ENCODE peak calls at places on chromosomes 13 and 19, in five cellular contexts. One of them, this sample, is unnamed.

GRCh38 chr13:23025848-23026608 is 154.8 kb upstream of the SGCG start:
- DNase-seq in CD4-positive, CD25-positive, alpha-beta regulatory T cell: no peak
- DNase-seq in ovary: no peak
- DNase-seq in pancreas: no peak
- DNase-seq in effector memory CD4-positive, alpha-beta T cell: no peak
- DNase-seq in this sample: no peak

GRCh38 chr19:9721861-9722260 is 46.7 kb downstream of the ZNF846 start:
- DNase-seq in pancreas: no peak
- DNase-seq in effector memory CD4-positive, alpha-beta T cell: no peak
- DNase-seq in ovary: no peak
- DNase-seq in CD4-positive, CD25-positive, alpha-beta regulatory T cell: no peak
- DNase-seq in this sample: no peak

GRCh38 chr13:99331881-99332293 is 24.7 kb upstream of the GPR183 start:
- DNase-seq in ovary: no peak
- DNase-seq in pancreas: no peak
- DNase-seq in effector memory CD4-positive, alpha-beta T cell: no peak
- DNase-seq in CD4-positive, CD25-positive, alpha-beta regulatory T cell: no peak
- DNase-seq in this sample: no peak

GRCh38 chr19:30870861-30871260 is 478.4 kb downstream of the TSHZ3 start:
- DNase-seq in effector memory CD4-positive, alpha-beta T cell: no peak
- DNase-seq in CD4-positive, CD25-positive, alpha-beta regulatory T cell: no peak
- DNase-seq in ovary: peak; percentile 21
- DNase-seq in pancreas: no peak
- DNase-seq in this sample: no peak

GRCh38 chr19:16814526-16815100 is 14.6 kb upstream of the SIN3B start:
- DNase-seq in ovary: no peak
- DNase-seq in pancreas: no peak
- DNase-seq in effector memory CD4-positive, alpha-beta T cell: no peak
- DNase-seq in CD4-positive, CD25-positive, alpha-beta regulatory T cell: no peak
- DNase-seq in this sample: no peak

GRCh38 chr13:33284016-33284415 is 1.5 kb downstream of the STARD13 start:
- DNase-seq in CD4-positive, CD25-positive, alpha-beta regulatory T cell: no peak
- DNase-seq in ovary: no peak
- DNase-seq in pancreas: no peak
- DNase-seq in effector memory CD4-positive, alpha-beta T cell: no peak
- DNase-seq in this sample: no peak

GRCh38 chr13:47139519-47139918 is 242.7 kb upstream of the HTR2A start:
- DNase-seq in CD4-positive, CD25-positive, alpha-beta regulatory T cell: no peak
- DNase-seq in pancreas: no peak
- DNase-seq in ovary: no peak
- DNase-seq in effector memory CD4-positive, alpha-beta T cell: no peak
- DNase-seq in this sample: no peak

GRCh38 chr19:1507763-1508506 is 4.9 kb downstream of the ADAMTSL5 start:
- DNase-seq in pancreas: peak; percentile 88
- DNase-seq in ovary: peak; percentile 94
- DNase-seq in effector memory CD4-positive, alpha-beta T cell: peak; percentile 84
- DNase-seq in CD4-positive, CD25-positive, alpha-beta regulatory T cell: peak; percentile 86
- DNase-seq in this sample: peak; percentile 85

GRCh38 chr13:114004416-114005205 is 30.7 kb upstream of the C13orf46 start:
- DNase-seq in CD4-positive, CD25-positive, alpha-beta regulatory T cell: no peak
- DNase-seq in ovary: no peak
- DNase-seq in pancreas: no peak
- DNase-seq in effector memory CD4-positive, alpha-beta T cell: no peak
- DNase-seq in this sample: no peak

GRCh38 chr13:38542601-38543000 is 144.3 kb upstream of the FREM2 start:
- DNase-seq in effector memory CD4-positive, alpha-beta T cell: no peak
- DNase-seq in pancreas: no peak
- DNase-seq in CD4-positive, CD25-positive, alpha-beta regulatory T cell: no peak
- DNase-seq in ovary: no peak
- DNase-seq in this sample: no peak

GRCh38 chr13:64993514-64994164 is 2236.5 kb downstream of the PCDH9 start:
- DNase-seq in CD4-positive, CD25-positive, alpha-beta regulatory T cell: no peak
- DNase-seq in pancreas: no peak
- DNase-seq in ovary: no peak
- DNase-seq in effector memory CD4-positive, alpha-beta T cell: no peak
- DNase-seq in this sample: no peak

GRCh38 chr19:42293539-42293938 is 8.4 kb upstream of the PRR19 start:
- DNase-seq in CD4-positive, CD25-positive, alpha-beta regulatory T cell: no peak
- DNase-seq in effector memory CD4-positive, alpha-beta T cell: no peak
- DNase-seq in ovary: no peak
- DNase-seq in pancreas: no peak
- DNase-seq in this sample: no peak

GRCh38 chr13:76641056-76641455 is 245.1 kb downstream of the KCTD12 start:
- DNase-seq in effector memory CD4-positive, alpha-beta T cell: no peak
- DNase-seq in CD4-positive, CD25-positive, alpha-beta regulatory T cell: no peak
- DNase-seq in pancreas: no peak
- DNase-seq in ovary: no peak
- DNase-seq in this sample: no peak

GRCh38 chr13:106491928-106492327 is 43.5 kb downstream of the EFNB2 start:
- DNase-seq in ovary: no peak
- DNase-seq in CD4-positive, CD25-positive, alpha-beta regulatory T cell: no peak
- DNase-seq in effector memory CD4-positive, alpha-beta T cell: no peak
- DNase-seq in pancreas: no peak
- DNase-seq in this sample: no peak

GRCh38 chr13:74695021-74695800 is 561.0 kb upstream of the KLF12 start:
- DNase-seq in ovary: no peak
- DNase-seq in CD4-positive, CD25-positive, alpha-beta regulatory T cell: no peak
- DNase-seq in effector memory CD4-positive, alpha-beta T cell: no peak
- DNase-seq in pancreas: no peak
- DNase-seq in this sample: no peak

GRCh38 chr13:75704194-75704941 is 68.2 kb downstream of the LMO7 start:
- DNase-seq in pancreas: no peak
- DNase-seq in CD4-positive, CD25-positive, alpha-beta regulatory T cell: no peak
- DNase-seq in ovary: no peak
- DNase-seq in effector memory CD4-positive, alpha-beta T cell: no peak
- DNase-seq in this sample: no peak

GRCh38 chr19:29806098-29806866 is 5.5 kb upstream of the CCNE1 start:
- DNase-seq in ovary: no peak
- DNase-seq in CD4-positive, CD25-positive, alpha-beta regulatory T cell: no peak
- DNase-seq in pancreas: no peak
- DNase-seq in effector memory CD4-positive, alpha-beta T cell: no peak
- DNase-seq in this sample: no peak

GRCh38 chr13:54226866-54227265 is 1198.3 kb downstream of the OLFM4 start:
- DNase-seq in ovary: no peak
- DNase-seq in effector memory CD4-positive, alpha-beta T cell: no peak
- DNase-seq in CD4-positive, CD25-positive, alpha-beta regulatory T cell: no peak
- DNase-seq in pancreas: no peak
- DNase-seq in this sample: no peak

GRCh38 chr13:41952749-41953148 is 8.2 kb downstream of the VWA8 start:
- DNase-seq in pancreas: no peak
- DNase-seq in effector memory CD4-positive, alpha-beta T cell: no peak
- DNase-seq in CD4-positive, CD25-positive, alpha-beta regulatory T cell: no peak
- DNase-seq in ovary: no peak
- DNase-seq in this sample: no peak

GRCh38 chr19:36113895-36114762 is 546 bp downstream of the POLR2I start:
- DNase-seq in ovary: peak; percentile 54
- DNase-seq in effector memory CD4-positive, alpha-beta T cell: no peak
- DNase-seq in CD4-positive, CD25-positive, alpha-beta regulatory T cell: no peak
- DNase-seq in pancreas: no peak
- DNase-seq in this sample: no peak

GRCh38 chr19:28737021-28737525 is 475.9 kb downstream of the UQCRFS1 start:
- DNase-seq in ovary: no peak
- DNase-seq in effector memory CD4-positive, alpha-beta T cell: no peak
- DNase-seq in CD4-positive, CD25-positive, alpha-beta regulatory T cell: no peak
- DNase-seq in pancreas: no peak
- DNase-seq in this sample: no peak

GRCh38 chr19:32824136-32824835 is 45.3 kb downstream of the SLC7A9 start:
- DNase-seq in effector memory CD4-positive, alpha-beta T cell: no peak
- DNase-seq in pancreas: no peak
- DNase-seq in CD4-positive, CD25-positive, alpha-beta regulatory T cell: no peak
- DNase-seq in ovary: no peak
- DNase-seq in this sample: no peak

GRCh38 chr19:1449467-1450442 is at the start of gene APC2:
- DNase-seq in pancreas: peak; percentile 58
- DNase-seq in effector memory CD4-positive, alpha-beta T cell: no peak
- DNase-seq in CD4-positive, CD25-positive, alpha-beta regulatory T cell: no peak
- DNase-seq in ovary: no peak
- DNase-seq in this sample: no peak

GRCh38 chr13:26899153-26899552 is 138.6 kb upstream of the GPR12 start:
- DNase-seq in ovary: no peak
- DNase-seq in pancreas: no peak
- DNase-seq in effector memory CD4-positive, alpha-beta T cell: no peak
- DNase-seq in CD4-positive, CD25-positive, alpha-beta regulatory T cell: no peak
- DNase-seq in this sample: no peak

GRCh38 chr13:50535050-50535449 is 308.4 kb downstream of the DLEU7 start:
- DNase-seq in pancreas: no peak
- DNase-seq in CD4-positive, CD25-positive, alpha-beta regulatory T cell: no peak
- DNase-seq in effector memory CD4-positive, alpha-beta T cell: no peak
- DNase-seq in ovary: no peak
- DNase-seq in this sample: no peak
- H3K9me3 ChIP-seq in pancreas: no peaks in the 10 kb centered on the region
- H3K9me3 ChIP-seq in CD4-positive, CD25-positive, alpha-beta regulatory T cell: peaks cover 52% of the 10 kb centered on the region
- H3K9me3 ChIP-seq in effector memory CD4-positive, alpha-beta T cell: peaks cover 9% of the 10 kb centered on the region
- H3K9me3 ChIP-seq in ovary: no peaks in the 10 kb centered on the region
- H3K9me3 ChIP-seq in this sample: peaks cover 8% of the 10 kb centered on the region

GRCh38 chr19:57279418-57280164 is 694 bp upstream of the ZNF460 start:
- DNase-seq in pancreas: peak; percentile 86
- DNase-seq in CD4-positive, CD25-positive, alpha-beta regulatory T cell: peak; percentile 66
- DNase-seq in ovary: peak; percentile 90
- DNase-seq in effector memory CD4-positive, alpha-beta T cell: peak; percentile 69
- DNase-seq in this sample: peak; percentile 58
- H3K9me3 ChIP-seq in pancreas: no peaks in the 10 kb centered on the region
- H3K9me3 ChIP-seq in CD4-positive, CD25-positive, alpha-beta regulatory T cell: no peaks in the 10 kb centered on the region
- H3K9me3 ChIP-seq in ovary: no peaks in the 10 kb centered on the region
- H3K9me3 ChIP-seq in effector memory CD4-positive, alpha-beta T cell: no peaks in the 10 kb centered on the region
- H3K9me3 ChIP-seq in this sample: no peaks in the 10 kb centered on the region

DNA sequence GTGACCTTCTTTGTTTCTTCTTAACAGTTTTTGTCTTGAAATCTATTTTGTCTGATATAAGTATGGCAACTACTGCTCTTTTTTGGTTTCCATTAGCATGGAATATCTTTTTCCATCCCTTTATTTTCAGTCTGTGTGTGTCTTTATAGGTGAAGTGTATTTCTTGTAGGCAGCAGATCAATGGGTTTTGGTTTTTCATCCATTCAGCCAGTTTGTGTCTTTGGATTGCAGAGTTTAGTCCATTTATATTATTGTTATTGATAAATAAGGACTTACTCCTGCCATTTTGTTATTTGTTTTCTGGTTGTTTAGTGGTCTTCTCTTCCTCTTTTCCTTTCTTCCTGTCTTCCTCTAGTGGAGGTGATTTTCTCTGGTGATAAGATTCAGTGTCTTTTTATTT is 54.4 kb downstream of the ZNF136 start:
- DNase-seq in CD4-positive, CD25-positive, alpha-beta regulatory T cell: no peak
- DNase-seq in pancreas: no peak
- DNase-seq in ovary: no peak
- DNase-seq in effector memory CD4-positive, alpha-beta T cell: no peak
- DNase-seq in this sample: no peak
- H3K9me3 ChIP-seq in CD4-positive, CD25-positive, alpha-beta regulatory T cell: peaks cover 73% of the 10 kb centered on the region
- H3K9me3 ChIP-seq in pancreas: no peaks in the 10 kb centered on the region
- H3K9me3 ChIP-seq in ovary: no peaks in the 10 kb centered on the region
- H3K9me3 ChIP-seq in effector memory CD4-positive, alpha-beta T cell: peaks cover 13% of the 10 kb centered on the region
- H3K9me3 ChIP-seq in this sample: peaks cover 14% of the 10 kb centered on the region

GRCh38 chr13:111625526-111626315 is 305.3 kb downstream of the TEX29 start:
- DNase-seq in CD4-positive, CD25-positive, alpha-beta regulatory T cell: no peak
- DNase-seq in ovary: no peak
- DNase-seq in effector memory CD4-positive, alpha-beta T cell: no peak
- DNase-seq in pancreas: no peak
- DNase-seq in this sample: no peak
- H3K9me3 ChIP-seq in CD4-positive, CD25-positive, alpha-beta regulatory T cell: no peaks in the 10 kb centered on the region
- H3K9me3 ChIP-seq in ovary: no peaks in the 10 kb centered on the region
- H3K9me3 ChIP-seq in effector memory CD4-positive, alpha-beta T cell: no peaks in the 10 kb centered on the region
- H3K9me3 ChIP-seq in pancreas: no peaks in the 10 kb centered on the region
- H3K9me3 ChIP-seq in this sample: no peaks in the 10 kb centered on the region

DNA sequence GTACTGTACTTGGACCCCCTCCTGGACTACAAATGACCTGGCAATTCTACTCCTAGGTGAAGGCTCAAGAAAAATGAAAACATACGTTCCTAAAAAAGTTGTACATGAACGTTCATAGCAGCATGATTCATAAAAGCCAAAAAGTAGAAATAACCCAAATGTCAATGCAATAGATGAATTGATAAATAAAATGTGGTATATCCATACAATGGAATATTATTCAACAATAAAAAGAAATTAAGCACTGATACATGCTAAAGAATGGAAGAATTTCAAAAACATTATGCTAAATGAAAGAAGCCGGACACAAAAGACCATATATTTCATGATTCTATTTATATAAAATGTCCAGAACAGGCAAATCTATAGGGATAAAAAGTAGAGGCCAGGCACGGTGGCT is 9.5 kb downstream of the ZNF432 start:
- DNase-seq in ovary: no peak
- DNase-seq in pancreas: no peak
- DNase-seq in CD4-positive, CD25-positive, alpha-beta regulatory T cell: no peak
- DNase-seq in effector memory CD4-positive, alpha-beta T cell: no peak
- DNase-seq in this sample: no peak
- H3K9me3 ChIP-seq in ovary: peaks cover 7% of the 10 kb centered on the region
- H3K9me3 ChIP-seq in pancreas: no peaks in the 10 kb centered on the region
- H3K9me3 ChIP-seq in CD4-positive, CD25-positive, alpha-beta regulatory T cell: peaks cover 91% of the 10 kb centered on the region
- H3K9me3 ChIP-seq in effector memory CD4-positive, alpha-beta T cell: peaks cover 50% of the 10 kb centered on the region
- H3K9me3 ChIP-seq in this sample: peaks cover 72% of the 10 kb centered on the region

GRCh38 chr19:37413243-37414084 is 42.6 kb downstream of the ZNF527 start:
- DNase-seq in pancreas: no peak
- DNase-seq in ovary: no peak
- DNase-seq in CD4-positive, CD25-positive, alpha-beta regulatory T cell: no peak
- DNase-seq in effector memory CD4-positive, alpha-beta T cell: no peak
- DNase-seq in this sample: no peak

DNA sequence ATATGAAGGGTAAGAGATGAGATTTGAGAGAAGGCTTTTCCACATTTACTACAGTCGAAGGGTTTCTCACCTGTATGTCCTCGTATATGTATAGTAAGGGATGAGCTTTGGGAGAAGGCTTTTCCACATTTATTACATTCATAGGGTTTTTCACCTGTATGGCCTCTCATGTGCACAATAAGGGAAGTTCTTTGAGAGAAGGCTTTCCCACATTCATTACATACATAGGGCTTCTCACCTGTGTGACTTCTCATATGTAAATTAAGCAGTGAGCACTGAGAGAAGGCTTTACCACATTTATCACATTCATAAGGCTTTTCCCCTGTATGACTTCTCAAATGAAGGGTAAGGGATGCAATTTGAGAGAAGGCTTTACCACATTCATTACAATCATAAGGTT is 41.8 kb downstream of the ZNF527 start:
- DNase-seq in CD4-positive, CD25-positive, alpha-beta regulatory T cell: no peak
- DNase-seq in effector memory CD4-positive, alpha-beta T cell: no peak
- DNase-seq in pancreas: no peak
- DNase-seq in ovary: no peak
- DNase-seq in this sample: no peak
- H3K9me3 ChIP-seq in CD4-positive, CD25-positive, alpha-beta regulatory T cell: peaks cover 95% of the 10 kb centered on the region
- H3K9me3 ChIP-seq in effector memory CD4-positive, alpha-beta T cell: peaks cover 55% of the 10 kb centered on the region
- H3K9me3 ChIP-seq in pancreas: no peaks in the 10 kb centered on the region
- H3K9me3 ChIP-seq in ovary: peaks cover 10% of the 10 kb centered on the region
- H3K9me3 ChIP-seq in this sample: peaks cover 30% of the 10 kb centered on the region